ENCODE peak calls at places on chromosomes 2 and 18, in six cellular contexts. One of them, this sample, is unnamed. For H3K4me1, the result is how much of the 10 kb centered on the place peaks cover.

GRCh38 chr2:233565685-233566140 is 869 bp downstream of the USP40 start:
- DNase-seq in fibroblast of lung: no peak
- DNase-seq in HepG2: no peak
- DNase-seq in A549: no peak
- DNase-seq in CD8-positive, alpha-beta memory T cell: no peak
- DNase-seq in tibial artery: no peak
- DNase-seq in this sample: no peak

GRCh38 chr2:137865954-137866540 is 98.2 kb upstream of the HNMT start:
- DNase-seq in fibroblast of lung: peak
- DNase-seq in HepG2: peak
- DNase-seq in A549: peak
- DNase-seq in CD8-positive, alpha-beta memory T cell: peak
- DNase-seq in tibial artery: no peak
- DNase-seq in this sample: peak

GRCh38 chr2:225254363-225254762 is 145.1 kb upstream of the NYAP2 start:
- DNase-seq in fibroblast of lung: no peak
- DNase-seq in HepG2: no peak
- DNase-seq in A549: no peak
- DNase-seq in CD8-positive, alpha-beta memory T cell: no peak
- DNase-seq in tibial artery: no peak
- DNase-seq in this sample: no peak

GRCh38 chr2:204842731-204843490 is 297.6 kb downstream of the PARD3B start:
- DNase-seq in fibroblast of lung: peak
- DNase-seq in HepG2: no peak
- DNase-seq in A549: peak
- DNase-seq in CD8-positive, alpha-beta memory T cell: no peak
- DNase-seq in tibial artery: no peak
- DNase-seq in this sample: peak

GRCh38 chr18:79944126-79944731 is 7.2 kb downstream of the SLC66A2 start:
- DNase-seq in fibroblast of lung: no peak
- DNase-seq in HepG2: no peak
- DNase-seq in A549: no peak
- DNase-seq in CD8-positive, alpha-beta memory T cell: no peak
- DNase-seq in tibial artery: no peak
- DNase-seq in this sample: no peak

GRCh38 chr2:14125561-14125960 is 507.0 kb upstream of the LRATD1 start:
- DNase-seq in fibroblast of lung: no peak
- DNase-seq in HepG2: no peak
- DNase-seq in A549: no peak
- DNase-seq in CD8-positive, alpha-beta memory T cell: no peak
- DNase-seq in tibial artery: no peak
- DNase-seq in this sample: no peak

GRCh38 chr2:2229898-2230817 is 100.9 kb downstream of the MYT1L start:
- DNase-seq in fibroblast of lung: no peak
- DNase-seq in HepG2: no peak
- DNase-seq in A549: no peak
- DNase-seq in CD8-positive, alpha-beta memory T cell: no peak
- DNase-seq in tibial artery: no peak
- DNase-seq in this sample: no peak

GRCh38 chr2:60317831-60318230 is 235.6 kb downstream of the BCL11A start:
- DNase-seq in fibroblast of lung: no peak
- DNase-seq in HepG2: no peak
- DNase-seq in A549: no peak
- DNase-seq in CD8-positive, alpha-beta memory T cell: no peak
- DNase-seq in tibial artery: no peak
- DNase-seq in this sample: no peak

GRCh38 chr2:189234991-189235390 is 55.4 kb upstream of the COL5A2 start:
- DNase-seq in fibroblast of lung: no peak
- DNase-seq in HepG2: no peak
- DNase-seq in A549: no peak
- DNase-seq in CD8-positive, alpha-beta memory T cell: no peak
- DNase-seq in tibial artery: no peak
- DNase-seq in this sample: peak

GRCh38 chr2:237729681-237730475 is 68.7 kb upstream of the RBM44 start:
- DNase-seq in fibroblast of lung: no peak
- DNase-seq in HepG2: no peak
- DNase-seq in A549: no peak
- DNase-seq in CD8-positive, alpha-beta memory T cell: no peak
- DNase-seq in tibial artery: no peak
- DNase-seq in this sample: no peak

GRCh38 chr2:39606585-39606984 is 59.1 kb upstream of the TMEM178A start:
- DNase-seq in fibroblast of lung: no peak
- DNase-seq in HepG2: no peak
- DNase-seq in A549: no peak
- DNase-seq in CD8-positive, alpha-beta memory T cell: no peak
- DNase-seq in tibial artery: no peak
- DNase-seq in this sample: no peak

GRCh38 chr18:62366992-62367391 is 41.9 kb downstream of the TNFRSF11A start:
- DNase-seq in fibroblast of lung: no peak
- DNase-seq in HepG2: no peak
- DNase-seq in A549: no peak
- DNase-seq in CD8-positive, alpha-beta memory T cell: no peak
- DNase-seq in tibial artery: no peak
- DNase-seq in this sample: no peak

GRCh38 chr2:170214309-170214902 is 36.5 kb downstream of the MYO3B start:
- DNase-seq in fibroblast of lung: no peak
- DNase-seq in HepG2: no peak
- DNase-seq in A549: no peak
- DNase-seq in CD8-positive, alpha-beta memory T cell: no peak
- DNase-seq in tibial artery: no peak
- DNase-seq in this sample: no peak

GRCh38 chr2:222939979-222940378 is 79.1 kb downstream of the ACSL3 start:
- DNase-seq in fibroblast of lung: no peak
- DNase-seq in HepG2: no peak
- DNase-seq in A549: no peak
- DNase-seq in CD8-positive, alpha-beta memory T cell: no peak
- DNase-seq in tibial artery: no peak
- DNase-seq in this sample: no peak

GRCh38 chr2:216497382-216497781 is 1.3 kb upstream of the RPL37A start:
- DNase-seq in fibroblast of lung: no peak
- DNase-seq in HepG2: no peak
- DNase-seq in A549: no peak
- DNase-seq in CD8-positive, alpha-beta memory T cell: no peak
- DNase-seq in tibial artery: no peak
- DNase-seq in this sample: no peak
- H3K4me1 ChIP-seq in fibroblast of lung: under half
- H3K4me1 ChIP-seq in HepG2: under half
- H3K4me1 ChIP-seq in A549: under half
- H3K4me1 ChIP-seq in CD8-positive, alpha-beta memory T cell: under half
- H3K4me1 ChIP-seq in tibial artery: under half
- H3K4me1 ChIP-seq in this sample: half or more

GRCh38 chr2:152342259-152343046 is 7.5 kb downstream of the FMNL2 start:
- DNase-seq in fibroblast of lung: no peak
- DNase-seq in HepG2: peak
- DNase-seq in A549: no peak
- DNase-seq in CD8-positive, alpha-beta memory T cell: no peak
- DNase-seq in tibial artery: no peak
- DNase-seq in this sample: no peak
- H3K4me1 ChIP-seq in fibroblast of lung: under half
- H3K4me1 ChIP-seq in HepG2: half or more
- H3K4me1 ChIP-seq in A549: under half
- H3K4me1 ChIP-seq in CD8-positive, alpha-beta memory T cell: under half
- H3K4me1 ChIP-seq in tibial artery: under half
- H3K4me1 ChIP-seq in this sample: under half

DNA sequence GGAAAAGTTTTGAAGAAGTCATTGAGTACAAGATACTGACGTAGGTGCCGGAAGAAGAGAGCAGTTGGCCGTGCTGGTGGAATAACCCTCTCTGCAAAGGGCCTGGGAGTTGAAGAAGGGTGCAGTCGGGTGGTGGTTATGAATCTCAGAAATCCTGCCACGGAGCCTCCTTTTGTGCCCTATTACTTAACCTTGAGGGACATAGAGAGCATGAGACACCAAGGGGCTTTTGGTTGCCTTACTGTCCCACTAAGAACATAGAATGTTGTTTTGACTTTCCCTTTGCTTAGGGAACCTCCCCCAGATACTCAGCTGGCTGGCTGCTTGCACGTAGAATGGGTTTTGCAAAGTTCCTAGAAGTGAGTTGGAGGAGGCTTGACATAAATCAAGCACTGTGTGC is 1.3 kb upstream of the CD28 start:
- DNase-seq in fibroblast of lung: no peak
- DNase-seq in HepG2: no peak
- DNase-seq in A549: no peak
- DNase-seq in CD8-positive, alpha-beta memory T cell: peak
- DNase-seq in tibial artery: no peak
- DNase-seq in this sample: no peak
- H3K4me1 ChIP-seq in fibroblast of lung: under half
- H3K4me1 ChIP-seq in HepG2: under half
- H3K4me1 ChIP-seq in A549: under half
- H3K4me1 ChIP-seq in CD8-positive, alpha-beta memory T cell: under half
- H3K4me1 ChIP-seq in tibial artery: under half
- H3K4me1 ChIP-seq in this sample: under half

GRCh38 chr2:46854260-46854659 is 61.3 kb downstream of the MCFD2 start:
- DNase-seq in fibroblast of lung: no peak
- DNase-seq in HepG2: no peak
- DNase-seq in A549: no peak
- DNase-seq in CD8-positive, alpha-beta memory T cell: no peak
- DNase-seq in tibial artery: peak
- DNase-seq in this sample: no peak
- H3K4me1 ChIP-seq in fibroblast of lung: half or more
- H3K4me1 ChIP-seq in HepG2: under half
- H3K4me1 ChIP-seq in A549: half or more
- H3K4me1 ChIP-seq in CD8-positive, alpha-beta memory T cell: under half
- H3K4me1 ChIP-seq in tibial artery: half or more
- H3K4me1 ChIP-seq in this sample: half or more

GRCh38 chr2:9797086-9797485 is 46.2 kb upstream of the TAF1B start:
- DNase-seq in fibroblast of lung: no peak
- DNase-seq in HepG2: no peak
- DNase-seq in A549: no peak
- DNase-seq in CD8-positive, alpha-beta memory T cell: no peak
- DNase-seq in tibial artery: peak
- DNase-seq in this sample: no peak
- H3K4me1 ChIP-seq in fibroblast of lung: under half
- H3K4me1 ChIP-seq in HepG2: half or more
- H3K4me1 ChIP-seq in A549: under half
- H3K4me1 ChIP-seq in CD8-positive, alpha-beta memory T cell: under half
- H3K4me1 ChIP-seq in tibial artery: under half
- H3K4me1 ChIP-seq in this sample: under half

GRCh38 chr18:28110924-28111323 is 66.0 kb downstream of the CDH2 start:
- DNase-seq in fibroblast of lung: no peak
- DNase-seq in HepG2: no peak
- DNase-seq in A549: no peak
- DNase-seq in CD8-positive, alpha-beta memory T cell: no peak
- DNase-seq in tibial artery: no peak
- DNase-seq in this sample: no peak
- H3K4me1 ChIP-seq in fibroblast of lung: under half
- H3K4me1 ChIP-seq in HepG2: half or more
- H3K4me1 ChIP-seq in A549: half or more
- H3K4me1 ChIP-seq in CD8-positive, alpha-beta memory T cell: under half
- H3K4me1 ChIP-seq in tibial artery: under half
- H3K4me1 ChIP-seq in this sample: half or more

DNA sequence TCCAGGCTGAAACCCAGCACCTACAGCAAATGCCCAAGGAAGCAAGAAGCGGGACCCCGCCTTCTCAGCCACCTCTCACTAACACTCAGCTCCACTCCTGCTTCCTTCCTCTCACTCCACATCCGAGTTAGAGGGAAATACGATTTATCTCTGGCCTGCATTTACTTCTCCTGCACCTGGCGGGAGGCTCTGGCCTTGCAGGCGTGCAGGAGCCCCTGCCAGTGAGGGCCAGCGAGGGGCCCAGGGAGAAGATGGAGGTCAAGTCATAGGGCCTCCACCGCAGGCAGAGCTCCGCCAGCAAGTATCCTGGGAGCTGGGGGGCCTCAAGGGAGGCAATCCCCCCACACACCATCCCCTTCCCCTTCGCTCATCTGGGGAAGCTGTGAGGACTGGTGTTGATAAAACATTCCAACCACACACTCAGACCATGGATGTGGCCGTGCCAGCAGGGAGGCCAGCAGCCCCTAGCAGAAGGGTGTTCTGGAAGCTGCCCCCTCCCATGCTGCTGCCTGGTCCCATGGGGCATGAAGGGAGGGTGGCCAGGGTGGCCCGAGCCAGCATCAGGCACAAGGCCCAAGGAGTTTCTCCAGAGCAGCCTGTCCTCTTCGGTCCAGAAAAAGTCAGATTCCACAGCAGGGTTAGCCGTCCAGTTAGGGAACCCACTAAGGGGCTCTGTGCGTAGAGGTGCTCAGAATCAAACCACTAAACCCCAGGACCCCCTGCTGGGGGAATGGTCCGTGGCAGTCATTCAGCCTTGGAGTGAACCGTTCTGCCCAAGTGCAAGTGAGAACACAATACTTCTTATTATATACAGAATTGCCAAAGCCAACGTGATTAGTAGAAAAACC is 91.2 kb downstream of the HDAC4 start:
- DNase-seq in fibroblast of lung: no peak
- DNase-seq in HepG2: no peak
- DNase-seq in A549: no peak
- DNase-seq in CD8-positive, alpha-beta memory T cell: no peak
- DNase-seq in tibial artery: peak
- DNase-seq in this sample: no peak
- H3K4me1 ChIP-seq in fibroblast of lung: under half
- H3K4me1 ChIP-seq in HepG2: under half
- H3K4me1 ChIP-seq in A549: under half
- H3K4me1 ChIP-seq in CD8-positive, alpha-beta memory T cell: under half
- H3K4me1 ChIP-seq in tibial artery: under half
- H3K4me1 ChIP-seq in this sample: half or more

This sample was measured in adipocyte.